ENCODE peak calls at places on chromosomes 13 and 19, in ten cellular contexts. Y, T, W, Z, J, C, V, A, L and O are unnamed samples.

GRCh38 chr13:33870046-33870668 is 52.2 kb downstream of the RFC3 start:
- DNase-seq in Y (no peak), T (no peak), W (peak), Z (no peak), J (no peak), C (no peak), V (no peak), A (peak), L (no peak), O (no peak)

GRCh38 chr19:19487077-19488040 is 28.0 kb downstream of the TSSK6 start:
- DNase-seq in Y (no peak), T (no peak), W (no peak), Z (peak), J (no peak), C (no peak), V (no peak), A (no peak), L (no peak), O (no peak)

GRCh38 chr19:1163934-1164683 is 10.0 kb downstream of the SBNO2 start:
- DNase-seq in Y (no peak), T (no peak), W (no peak), Z (no peak), J (no peak), C (no peak), V (no peak), A (peak), L (no peak), O (no peak)

GRCh38 chr13:19984430-19985218 is 26.1 kb downstream of the ZMYM2 start:
- DNase-seq in Y (no peak), T (no peak), W (no peak), Z (peak), J (peak), C (peak), V (peak), A (no peak), L (no peak), O (no peak)

GRCh38 chr19:35249848-35250711 is 1.3 kb downstream of the LSR start:
- DNase-seq in Y (no peak), T (no peak), W (no peak), Z (no peak), J (peak), C (no peak), V (no peak), A (no peak), L (no peak), O (peak)

GRCh38 chr19:45153339-45154063 is 7.3 kb downstream of the NKPD1 start:
- DNase-seq in Y (no peak), T (peak), W (peak), Z (peak), J (peak), C (no peak), V (peak), A (peak), L (no peak), O (no peak)

GRCh38 chr13:50485979-50486935 is 357.2 kb downstream of the DLEU7 start:
- DNase-seq in Y (no peak), T (no peak), W (no peak), Z (no peak), J (no peak), C (peak), V (peak), A (no peak), L (no peak), O (no peak)

GRCh38 chr13:99371956-99372355 is 64.8 kb upstream of the GPR183 start:
- DNase-seq in Y (no peak), T (peak), W (no peak), Z (peak), J (peak), C (no peak), V (no peak), A (no peak), L (no peak), O (no peak)

GRCh38 chr13:114110091-114110829 is 22.2 kb downstream of the RASA3 start:
- DNase-seq in Y (no peak), T (peak), W (no peak), Z (peak), J (peak), C (no peak), V (no peak), A (peak), L (no peak), O (no peak)

GRCh38 chr19:1171755-1172352 is 2.2 kb downstream of the SBNO2 start:
- DNase-seq in Y (no peak), T (no peak), W (no peak), Z (no peak), J (no peak), C (no peak), V (no peak), A (peak), L (no peak), O (no peak)